ENCODE peak calls at places on chromosomes 2 and 18, in seven cellular contexts. X, Z, I, C, F, L and W are unnamed samples.

GRCh38 chr2:159907914-159908313 is 109.9 kb upstream of the CD302 start:
- DNase-seq in X (no peak), Z (no peak), I (no peak), C (no peak), F (no peak), L (no peak), W (no peak)

GRCh38 chr2:190210471-190210870 is 109.2 kb downstream of the HIBCH start:
- DNase-seq in X (no peak), Z (no peak), I (no peak), C (no peak), F (no peak), L (no peak), W (no peak)

GRCh38 chr2:5991305-5991968 is 299.3 kb downstream of the SOX11 start:
- DNase-seq in X (no peak), Z (no peak), I (no peak), C (no peak), F (no peak), L (no peak), W (no peak)

GRCh38 chr2:58535994-58536393 is 294.9 kb upstream of the FANCL start:
- DNase-seq in X (peak; percentile 10), Z (no peak), I (no peak), C (no peak), F (no peak), L (no peak), W (no peak)

GRCh38 chr18:63994783-63995399 is 25.0 kb downstream of the SERPINB8 start:
- DNase-seq in X (peak; percentile 67), Z (peak; percentile 43), I (no peak), C (peak; percentile 62), F (peak; percentile 20), L (no peak), W (peak; percentile 34)

GRCh38 chr2:190110131-190110530 is 47.6 kb upstream of the MSTN start:
- DNase-seq in X (no peak), Z (no peak), I (no peak), C (no peak), F (peak; percentile 6), L (no peak), W (peak; percentile 31)

GRCh38 chr2:20465716-20466391 is 19.0 kb downstream of the RHOB start:
- DNase-seq in X (no peak), Z (no peak), I (no peak), C (peak; percentile 23), F (no peak), L (no peak), W (peak; percentile 66)

GRCh38 chr2:43217228-43218220 is 8.9 kb downstream of the ZFP36L2 start:
- DNase-seq in X (peak; percentile 62), Z (no peak), I (no peak), C (no peak), F (no peak), L (no peak), W (no peak)

GRCh38 chr18:79458131-79458838 is 62.6 kb downstream of the NFATC1 start:
- DNase-seq in X (peak; percentile 87), Z (peak; percentile 44), I (no peak), C (no peak), F (peak; percentile 81), L (peak; percentile 55), W (peak; percentile 10)

GRCh38 chr2:45008296-45009129 is 739 bp downstream of the SIX2 start:
- DNase-seq in X (peak; percentile 25), Z (no peak), I (no peak), C (no peak), F (no peak), L (no peak), W (no peak)

GRCh38 chr2:158507141-158507540 is 50.4 kb downstream of the PKP4 start:
- DNase-seq in X (no peak), Z (no peak), I (no peak), C (no peak), F (no peak), L (no peak), W (no peak)

GRCh38 chr18:456361-456821 is 44.1 kb downstream of the COLEC12 start:
- DNase-seq in X (peak; percentile 28), Z (no peak), I (no peak), C (no peak), F (no peak), L (no peak), W (peak; percentile 20)

GRCh38 chr2:165539985-165540384 is 70.5 kb downstream of the CSRNP3 start:
- DNase-seq in X (no peak), Z (no peak), I (no peak), C (no peak), F (no peak), L (no peak), W (no peak)

GRCh38 chr2:230661072-230661957 is 51.3 kb upstream of the CAB39 start:
- DNase-seq in X (no peak), Z (no peak), I (peak; percentile 21), C (no peak), F (no peak), L (no peak), W (no peak)

GRCh38 chr2:7007846-7008741 is 90.9 kb downstream of the RNF144A start:
- DNase-seq in X (no peak), Z (no peak), I (no peak), C (peak; percentile 85), F (peak; percentile 39), L (no peak), W (peak; percentile 92)

GRCh38 chr2:60530660-60531276 is 22.7 kb downstream of the BCL11A start:
- DNase-seq in X (peak; percentile 95), Z (no peak), I (no peak), C (no peak), F (no peak), L (no peak), W (no peak)

GRCh38 chr2:201937343-201937742 is 96.3 kb upstream of the FZD7 start:
- DNase-seq in X (no peak), Z (peak; percentile 5), I (no peak), C (no peak), F (no peak), L (no peak), W (no peak)

GRCh38 chr2:222652856-222653255 is 3.0 kb downstream of the FARSB start:
- DNase-seq in X (no peak), Z (no peak), I (no peak), C (no peak), F (no peak), L (no peak), W (no peak)

GRCh38 chr18:34809697-34810096 is 99.6 kb downstream of the DTNA start:
- DNase-seq in X (peak; percentile 30), Z (peak; percentile 39), I (no peak), C (peak; percentile 65), F (no peak), L (no peak), W (peak; percentile 54)

GRCh38 chr2:223549215-223549614 is 52.9 kb downstream of the SCG2 start:
- DNase-seq in X (peak; percentile 42), Z (peak; percentile 65), I (no peak), C (peak; percentile 31), F (peak; percentile 49), L (peak; percentile 86), W (no peak)

GRCh38 chr2:138877421-138877820 is 97.2 kb upstream of the NXPH2 start:
- DNase-seq in X (no peak), Z (no peak), I (no peak), C (no peak), F (no peak), L (no peak), W (no peak)

GRCh38 chr2:113278812-113279139 is at the start of gene PAX8:
- DNase-seq in X (no peak), Z (no peak), I (no peak), C (no peak), F (no peak), L (no peak), W (no peak)

GRCh38 chr18:41665210-41665609 is 289.8 kb upstream of the PIK3C3 start:
- DNase-seq in X (no peak), Z (no peak), I (no peak), C (no peak), F (no peak), L (no peak), W (no peak)

GRCh38 chr2:22737144-22737543 is 647.8 kb upstream of the KLHL29 start:
- DNase-seq in X (peak; percentile 7), Z (no peak), I (no peak), C (no peak), F (no peak), L (no peak), W (peak; percentile 11)

GRCh38 chr18:21682276-21683051 is 22.1 kb downstream of the ABHD3 start:
- DNase-seq in X (peak; percentile 49), Z (no peak), I (no peak), C (no peak), F (no peak), L (peak; percentile 17), W (peak; percentile 16)

GRCh38 chr2:72630767-72631166 is 195.1 kb downstream of the EXOC6B start:
- DNase-seq in X (no peak), Z (peak; percentile 71), I (no peak), C (no peak), F (no peak), L (no peak), W (no peak)

GRCh38 chr2:135095591-135095990 is 43.5 kb downstream of the RAB3GAP1 start:
- DNase-seq in X (no peak), Z (no peak), I (no peak), C (no peak), F (no peak), L (no peak), W (no peak)